ENCODE peak calls at places on chromosomes 11 and 22, in six cellular contexts. J is WERI-Rb-1, P is upper lobe of right lung, T is mesendoderm, L is suprapubic skin, A is AG04450. Y is an unnamed sample. For H3K27me3, the result is how much of the 10 kb centered on the place peaks cover.

GRCh38 chr22:46934746-46935491 is 172.5 kb downstream of the TBC1D22A start:
- DNase-seq in L (peak), T (peak), P (no peak), A (peak), J (no peak), Y (no peak)

GRCh38 chr11:101860694-101861371 is 54.0 kb upstream of the CEP126 start:
- DNase-seq in P (peak), A (no peak), T (peak), J (peak), L (no peak), Y (peak)

GRCh38 chr11:22666320-22666699 is at the start of gene GAS2:
- DNase-seq in L (no peak), A (no peak), J (no peak), T (no peak), P (no peak), Y (no peak)

GRCh38 chr11:44744160-44744559 is 17.4 kb downstream of the TSPAN18 start:
- DNase-seq in P (peak), A (peak), L (no peak), T (no peak), J (no peak), Y (no peak)

GRCh38 chr22:17194213-17194612 is 25.0 kb downstream of the ADA2 start:
- DNase-seq in P (no peak), J (no peak), A (no peak), T (peak), L (no peak), Y (no peak)

GRCh38 chr11:65491614-65492386 is 7.0 kb upstream of the MALAT1 start:
- DNase-seq in P (peak), A (no peak), T (peak), J (peak), L (peak), Y (peak)

GRCh38 chr11:113350646-113351045 is 36.3 kb downstream of the TTC12 start:
- DNase-seq in P (no peak), A (no peak), L (no peak), J (no peak), T (no peak), Y (no peak)

GRCh38 chr11:125931681-125932080 is 14.2 kb upstream of the VSIG10L2 start:
- DNase-seq in A (no peak), T (no peak), P (no peak), J (no peak), L (no peak), Y (no peak)

GRCh38 chr11:62245271-62245753 is 3.3 kb downstream of the SCGB1D2 start:
- DNase-seq in P (no peak), A (no peak), L (no peak), J (no peak), T (peak), Y (no peak)

GRCh38 chr22:19820880-19821522 is 33.7 kb downstream of the GNB1L start:
- DNase-seq in P (peak), A (no peak), L (peak), T (no peak), J (peak), Y (no peak)

GRCh38 chr11:6319879-6320410 is 356 bp downstream of the CAVIN3 start:
- DNase-seq in A (peak), L (peak), J (no peak), P (peak), T (peak), Y (peak)

GRCh38 chr11:69230856-69231425 is 63.0 kb upstream of the MYEOV start:
- DNase-seq in T (no peak), J (no peak), L (no peak), A (no peak), P (no peak), Y (no peak)

GRCh38 chr22:22161924-22162851 is 82.4 kb upstream of the VPREB1 start:
- DNase-seq in A (no peak), T (no peak), J (no peak), L (no peak), P (no peak), Y (no peak)

GRCh38 chr22:40922484-40923303 is 28.5 kb upstream of the RBX1 start:
- DNase-seq in J (no peak), A (peak), L (no peak), P (no peak), T (peak), Y (no peak)

GRCh38 chr22:42202669-42203068 is 67.8 kb downstream of the TCF20 start:
- DNase-seq in A (peak), T (peak), L (no peak), P (no peak), J (no peak), Y (no peak)

GRCh38 chr22:31130873-31131272 is 8.1 kb downstream of the INPP5J start:
- DNase-seq in A (no peak), P (no peak), J (no peak), T (no peak), L (no peak), Y (no peak)

GRCh38 chr11:20669833-20670684 is 673 bp downstream of the NELL1 start:
- DNase-seq in A (no peak), P (no peak), L (no peak), J (peak), T (peak), Y (peak)

GRCh38 chr11:13963949-13964770 is 1.6 kb downstream of the SPON1 start:
- DNase-seq in L (no peak), A (no peak), T (peak), P (peak), J (no peak), Y (peak)

GRCh38 chr11:66157182-66157864 is 87.3 kb downstream of the PACS1 start:
- DNase-seq in T (peak), J (no peak), A (no peak), L (no peak), P (no peak), Y (no peak)

GRCh38 chr22:29689872-29690213 is 30.0 kb upstream of the CABP7 start:
- DNase-seq in J (peak), A (peak), T (peak), P (peak), L (no peak), Y (peak)

GRCh38 chr11:65132988-65133700 is 1.2 kb downstream of the SYVN1 start:
- DNase-seq in A (no peak), T (peak), P (peak), J (peak), L (no peak), Y (no peak)

GRCh38 chr22:36196254-36197064 is 5.2 kb downstream of the APOL4 start:
- DNase-seq in A (no peak), P (no peak), T (no peak), J (no peak), L (no peak), Y (no peak)

GRCh38 chr11:97445561-97445960 is 1055.7 kb downstream of the JRKL start:
- DNase-seq in T (peak), J (no peak), P (no peak), A (no peak), L (no peak), Y (no peak)

GRCh38 chr11:112928136-112928535 is 33.1 kb upstream of the NCAM1 start:
- DNase-seq in J (no peak), L (no peak), T (no peak), P (no peak), A (no peak), Y (no peak)

GRCh38 chr11:107741044-107741823 is 29.4 kb upstream of the SLN start:
- DNase-seq in L (no peak), T (peak), J (no peak), P (peak), A (peak), Y (no peak)

GRCh38 chr11:70727021-70727420 is 328.7 kb downstream of the CTTN start:
- DNase-seq in P (no peak), T (no peak), A (no peak), L (no peak), J (no peak), Y (no peak)

DNA sequence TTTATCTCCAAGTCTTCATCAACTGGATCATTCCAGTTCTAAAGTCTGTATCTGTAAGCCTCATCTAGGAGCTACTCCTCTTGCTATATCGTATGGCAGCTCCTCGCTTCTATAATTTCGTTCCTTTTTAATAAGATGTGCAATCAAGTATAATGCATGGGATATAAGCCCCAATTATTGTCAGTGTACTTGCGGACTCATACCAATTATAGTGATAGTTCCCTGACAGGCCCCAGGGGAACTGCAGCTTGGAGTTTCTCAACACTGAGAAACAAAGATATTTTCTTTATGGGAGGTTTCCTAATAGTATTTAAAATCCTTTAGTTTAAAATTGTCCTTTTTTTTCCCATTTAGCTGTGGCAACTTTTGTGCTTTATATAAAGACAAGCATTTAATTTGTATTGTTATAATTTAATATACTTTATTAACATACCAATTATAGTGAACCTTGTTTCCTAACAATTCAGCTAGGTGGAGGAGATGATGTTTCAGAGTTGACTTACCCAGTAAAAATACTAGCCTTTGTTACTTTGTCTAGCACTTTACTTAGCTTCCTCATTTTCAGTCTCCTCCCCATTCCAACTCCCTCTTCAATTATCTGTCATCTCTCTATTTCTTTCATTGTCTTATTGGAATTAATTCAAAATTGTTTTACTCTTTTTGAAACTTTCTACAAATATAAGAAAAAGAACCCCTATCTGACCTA is 25.3 kb upstream of the DDX17 start:
- DNase-seq in T (no peak), J (no peak), P (no peak), L (no peak), A (no peak), Y (no peak)
- H3K27ac ChIP-seq in T (no peak), J (no peak), P (no peak), L (no peak), A (no peak), Y (no peak)

GRCh38 chr11:126978155-126978554 is 22.4 kb downstream of the KIRREL3 start:
- DNase-seq in P (no peak), L (no peak), T (peak), J (no peak), A (no peak), Y (no peak)
- H3K27me3 ChIP-seq in P (under half), L (under half), T (under half), J (under half), A (under half), Y (under half)

GRCh38 chr22:45678961-45679912 is 7.6 kb downstream of the ATXN10 start:
- DNase-seq in T (no peak), J (no peak), A (peak), P (no peak), L (no peak), Y (no peak)

GRCh38 chr22:45683680-45684079 is 12.0 kb downstream of the ATXN10 start:
- DNase-seq in J (no peak), L (no peak), P (no peak), T (no peak), A (no peak), Y (no peak)

GRCh38 chr22:45682069-45682468 is 10.4 kb downstream of the ATXN10 start:
- DNase-seq in L (no peak), T (no peak), J (no peak), A (no peak), P (no peak), Y (no peak)

GRCh38 chr22:45683248-45683647 is 11.6 kb downstream of the ATXN10 start:
- DNase-seq in J (no peak), P (no peak), A (no peak), T (no peak), L (no peak), Y (no peak)

GRCh38 chr22:45680932-45681700 is 9.5 kb downstream of the ATXN10 start:
- DNase-seq in L (no peak), J (no peak), A (peak), P (no peak), T (no peak), Y (no peak)
- H3K4me3 ChIP-seq in L (no peak), J (no peak), A (peak), P (no peak), T (no peak), Y (no peak)

GRCh38 chr11:12744831-12745502 is 70.7 kb downstream of the TEAD1 start:
- DNase-seq in A (no peak), L (no peak), T (peak), J (peak), P (no peak), Y (no peak)
- H3K27ac ChIP-seq in A (no peak), L (no peak), T (no peak), J (peak), P (no peak), Y (peak)